ENCODE peak calls at places on chromosome 19, in eight cellular contexts. D, I, O, A, U, J, L and R are unnamed samples.

GRCh38 chr19:45402469-45403070 is 2.3 kb downstream of the PPP1R13L start:
- DNase-seq in D (peak; percentile 85), I (peak; percentile 31), O (peak; percentile 66), A (no peak), U (peak; percentile 88), J (no peak), L (peak; percentile 67), R (peak; percentile 67)

GRCh38 chr19:13849991-13850909 is 26.7 kb upstream of the NANOS3 start:
- DNase-seq in D (peak; percentile 92), I (peak; percentile 88), O (peak; percentile 93), A (no peak), U (peak; percentile 88), J (no peak), L (peak; percentile 86), R (peak; percentile 86)

GRCh38 chr19:15640904-15641597 is 354 bp downstream of the CYP4F3 start:
- DNase-seq in D (no peak), I (no peak), O (no peak), A (no peak), U (no peak), J (no peak), L (peak; percentile 48), R (no peak)

GRCh38 chr19:42048992-42049391 is 21.0 kb downstream of the GRIK5 start:
- DNase-seq in D (no peak), I (no peak), O (no peak), A (no peak), U (no peak), J (no peak), L (peak; percentile 32), R (no peak)

GRCh38 chr19:16957151-16957662 is 68.4 kb downstream of the F2RL3 start:
- DNase-seq in D (no peak), I (no peak), O (no peak), A (no peak), U (no peak), J (no peak), L (no peak), R (peak; percentile 28)

GRCh38 chr19:41265376-41266153 is 1.4 kb downstream of the HNRNPUL1 start:
- DNase-seq in D (no peak), I (peak; percentile 27), O (peak; percentile 64), A (no peak), U (peak; percentile 11), J (no peak), L (peak; percentile 24), R (no peak)

GRCh38 chr19:39413269-39413902 is 917 bp downstream of the PLEKHG2 start:
- DNase-seq in D (peak; percentile 91), I (no peak), O (peak; percentile 91), A (no peak), U (peak; percentile 74), J (no peak), L (peak; percentile 58), R (no peak)

GRCh38 chr19:30307191-30307974 is 64.8 kb upstream of the ZNF536 start:
- DNase-seq in D (no peak), I (no peak), O (no peak), A (no peak), U (no peak), J (no peak), L (no peak), R (no peak)

GRCh38 chr19:5397804-5398692 is 57.2 kb upstream of the ZNRF4 start:
- DNase-seq in D (no peak), I (no peak), O (no peak), A (peak; percentile 13), U (peak; percentile 94), J (no peak), L (no peak), R (no peak)

GRCh38 chr19:7199613-7200533 is 94.3 kb downstream of the INSR start:
- DNase-seq in D (no peak), I (peak; percentile 46), O (no peak), A (no peak), U (no peak), J (no peak), L (peak; percentile 57), R (no peak)

GRCh38 chr19:8512115-8512967 is 1.6 kb downstream of the ZNF414 start:
- DNase-seq in D (no peak), I (no peak), O (no peak), A (peak; percentile 58), U (peak; percentile 85), J (no peak), L (peak; percentile 43), R (no peak)

GRCh38 chr19:35755550-35756371 is 1.1 kb downstream of the HSPB6 start:
- DNase-seq in D (peak; percentile 83), I (peak; percentile 60), O (peak; percentile 98), A (no peak), U (peak; percentile 23), J (no peak), L (peak; percentile 79), R (peak; percentile 60)

GRCh38 chr19:33325920-33326319 is 23.6 kb upstream of the CEBPA start:
- DNase-seq in D (no peak), I (no peak), O (peak; percentile 93), A (no peak), U (no peak), J (no peak), L (peak; percentile 19), R (no peak)

GRCh38 chr19:12705169-12705568 is 8.7 kb upstream of the FBXW9 start:
- DNase-seq in D (no peak), I (no peak), O (no peak), A (no peak), U (no peak), J (no peak), L (no peak), R (no peak)

GRCh38 chr19:38722947-38723605 is 21.2 kb downstream of the CAPN12 start:
- DNase-seq in D (no peak), I (no peak), O (no peak), A (no peak), U (no peak), J (no peak), L (no peak), R (no peak)

GRCh38 chr19:16394681-16395375 is 70.2 kb downstream of the KLF2 start:
- DNase-seq in D (no peak), I (no peak), O (no peak), A (no peak), U (no peak), J (no peak), L (no peak), R (no peak)

GRCh38 chr19:16400911-16401675 is 70.7 kb downstream of the EPS15L1 start:
- DNase-seq in D (peak; percentile 72), I (no peak), O (no peak), A (no peak), U (no peak), J (no peak), L (no peak), R (no peak)

GRCh38 chr19:3782903-3783302 is 3.3 kb downstream of the MATK start:
- DNase-seq in D (no peak), I (no peak), O (no peak), A (no peak), U (no peak), J (no peak), L (no peak), R (no peak)

GRCh38 chr19:9914315-9915207 is 21.8 kb downstream of the OLFM2 start:
- DNase-seq in D (peak; percentile 86), I (peak; percentile 72), O (peak; percentile 71), A (no peak), U (peak; percentile 92), J (no peak), L (peak; percentile 76), R (peak; percentile 67)

GRCh38 chr19:18725755-18726416 is 42.4 kb downstream of the CRTC1 start:
- DNase-seq in D (no peak), I (no peak), O (no peak), A (no peak), U (no peak), J (no peak), L (no peak), R (no peak)

DNA sequence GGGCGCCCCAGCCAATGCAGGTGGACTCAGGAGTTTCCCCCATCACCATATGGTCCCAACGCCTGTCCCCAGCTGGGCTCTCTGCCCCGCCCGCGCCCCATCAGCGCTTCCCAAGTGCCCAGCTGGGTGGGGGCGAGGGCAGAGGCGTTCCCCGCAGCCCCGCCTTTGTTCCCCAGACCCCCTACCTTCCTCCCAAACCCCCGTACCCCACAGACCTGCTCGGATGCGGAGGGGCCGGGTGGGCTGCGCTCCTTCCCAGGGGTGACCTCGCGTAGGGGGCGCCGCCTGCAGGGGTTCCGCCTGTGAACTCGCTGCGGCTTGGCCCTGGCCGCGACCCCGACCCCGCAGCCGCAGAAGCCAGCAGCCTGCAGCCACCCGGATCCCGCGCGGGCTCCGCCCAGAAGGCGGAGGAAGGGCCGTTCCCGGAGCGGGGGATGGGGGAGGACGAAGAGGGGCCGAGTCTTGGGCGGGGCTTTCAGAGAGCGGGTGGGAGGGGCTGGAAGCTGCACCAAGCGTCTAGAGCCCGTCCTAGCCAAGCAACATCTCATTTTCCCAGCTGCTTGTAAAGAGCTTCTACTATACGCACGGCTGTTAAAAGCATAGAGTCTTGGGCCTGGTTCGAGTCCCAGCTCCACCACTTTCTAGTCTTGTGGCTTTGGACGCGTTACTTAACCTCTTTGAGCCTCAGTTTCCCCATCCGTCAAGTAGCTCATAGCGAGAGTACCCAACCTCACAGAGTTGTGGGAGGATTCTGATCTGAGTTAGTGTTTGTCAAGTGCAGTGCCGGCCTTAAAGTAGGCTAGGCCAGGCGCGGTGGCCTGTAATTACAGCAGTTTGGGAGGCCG is at the start of gene RAB3D:
- DNase-seq in D (peak; percentile 98), I (peak; percentile 96), O (peak; percentile 98), A (peak; percentile 79), U (peak; percentile 98), J (peak; percentile 28), L (peak; percentile 96), R (peak; percentile 91)
- TF ChIP-seq POLR2AphosphoS5 in D (peak; percentile 90), I (peak; percentile 80), O (peak; percentile 94), A (no peak), U (peak; percentile 86), J (peak; percentile 44), L (peak; percentile 75), R (peak; percentile 39)

GRCh38 chr19:51125421-51126075 is 842 bp downstream of the SIGLEC9 start:
- DNase-seq in D (peak; percentile 77), I (no peak), O (peak; percentile 56), A (no peak), U (no peak), J (no peak), L (no peak), R (no peak)
- TF ChIP-seq POLR2AphosphoS5 in D (no peak), I (no peak), O (no peak), A (no peak), U (no peak), J (no peak), L (no peak), R (no peak)

GRCh38 chr19:50792246-50792851 is 2.1 kb downstream of the ACP4 start:
- DNase-seq in D (no peak), I (no peak), O (no peak), A (no peak), U (no peak), J (no peak), L (no peak), R (no peak)
- TF ChIP-seq POLR2AphosphoS5 in D (peak; percentile 2), I (no peak), O (no peak), A (peak; percentile 77), U (no peak), J (no peak), L (no peak), R (no peak)

DNA sequence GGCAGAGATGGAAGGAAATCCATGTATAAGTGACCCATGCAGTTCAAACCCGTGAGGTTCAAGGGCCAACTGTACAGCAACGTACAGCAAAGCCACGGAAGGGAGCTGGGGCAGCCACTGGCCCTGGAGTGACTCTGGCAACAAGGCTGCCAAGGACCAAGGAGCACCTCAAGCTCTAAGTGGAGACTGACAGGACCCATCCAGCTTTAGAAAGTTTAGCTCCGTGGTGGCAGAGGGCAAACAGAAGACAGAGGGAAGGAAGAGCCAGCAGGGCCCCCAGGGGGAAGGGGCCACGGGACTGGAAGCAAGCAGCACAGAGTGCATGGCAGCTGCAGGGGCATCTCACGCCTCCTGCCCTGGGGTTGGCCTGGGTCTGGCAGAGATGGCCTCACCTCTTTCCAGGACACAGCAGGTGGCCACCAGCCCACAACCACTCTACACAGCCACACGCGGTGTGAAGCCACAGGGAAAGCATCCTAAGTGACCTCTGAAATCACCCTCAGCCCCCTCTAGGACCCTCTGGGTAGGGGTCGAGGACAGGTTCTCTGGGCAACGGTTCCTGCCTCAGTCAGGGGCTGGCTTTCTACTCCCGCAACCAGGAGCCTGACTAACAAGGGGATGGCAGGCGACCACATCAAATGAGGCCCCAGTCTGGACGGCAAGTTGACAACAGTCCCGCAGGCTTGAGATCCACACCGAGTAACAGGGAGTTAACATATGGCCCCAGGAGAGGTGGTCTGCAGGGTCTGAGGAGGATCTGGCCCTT is 3.8 kb downstream of the MIER2 start:
- DNase-seq in D (peak; percentile 66), I (no peak), O (peak; percentile 59), A (no peak), U (no peak), J (no peak), L (no peak), R (no peak)
- TF ChIP-seq POLR2AphosphoS5 in D (no peak), I (no peak), O (no peak), A (no peak), U (no peak), J (no peak), L (no peak), R (no peak)